ENCODE peak calls at places on chromosomes 11 and 22, in six cellular contexts. Y is HEK293T; C is activated B cell treated with CpG ODN at 0.5 μM for 24 hours; M is DMS79; O is activated CD4-positive, alpha-beta T cell treated with anti-CD3 and anti-CD28 coated beads, Interleukin-2, amount 50 U/mL, for 48 hours; R is activated T-cell treated with anti-CD3 and anti-CD28 coated beads, Interleukin-2, amount 50 U/mL, for 1 hour. V is an unnamed sample.

GRCh38 chr11:100543386-100543785 is 143.7 kb upstream of the ARHGAP42 start:
- DNase-seq in Y (no peak), C (no peak), M (no peak), O (no peak), R (no peak), V (no peak)

GRCh38 chr22:24402460-24403192 is 24.8 kb upstream of the ADORA2A start:
- DNase-seq in Y (no peak), C (no peak), M (peak; percentile 32), O (no peak), R (no peak), V (peak; percentile 48)

GRCh38 chr11:105524286-105524685 is 85.6 kb upstream of the GRIA4 start:
- DNase-seq in Y (no peak), C (no peak), M (no peak), O (no peak), R (no peak), V (no peak)

GRCh38 chr11:6127881-6128280 is 20.4 kb downstream of the OR56B4 start:
- DNase-seq in Y (no peak), C (no peak), M (no peak), O (no peak), R (no peak), V (no peak)

GRCh38 chr11:1825785-1826451 is 8.9 kb upstream of the SYT8 start:
- DNase-seq in Y (no peak), C (no peak), M (no peak), O (no peak), R (no peak), V (no peak)

GRCh38 chr22:40273319-40273718 is 73.0 kb upstream of the ADSL start:
- DNase-seq in Y (no peak), C (no peak), M (no peak), O (no peak), R (no peak), V (no peak)

GRCh38 chr11:825366-826231 is 2.1 kb upstream of the CRACR2B start:
- DNase-seq in Y (no peak), C (no peak), M (no peak), O (no peak), R (no peak), V (no peak)

GRCh38 chr22:24408630-24409029 is 18.8 kb upstream of the ADORA2A start:
- DNase-seq in Y (no peak), C (no peak), M (no peak), O (no peak), R (no peak), V (no peak)

GRCh38 chr11:102306048-102306575 is 11.2 kb upstream of the BIRC3 start:
- DNase-seq in Y (no peak), C (no peak), M (no peak), O (no peak), R (no peak), V (no peak)

GRCh38 chr11:125451400-125452124 is 44.5 kb downstream of the FEZ1 start:
- DNase-seq in Y (peak; percentile 44), C (no peak), M (no peak), O (peak; percentile 29), R (no peak), V (peak; percentile 35)